ENCODE peak calls at places on chromosomes 4 and X, in five cellular contexts. A, K, Q, B and D are unnamed samples.

GRCh38 chrX:68939868-68940267 is 111.0 kb downstream of the EFNB1 start:
- ATAC-seq in A (no peak), K (no peak), Q (no peak), B (no peak), D (no peak)

GRCh38 chr4:42385534-42385933 is 11.8 kb upstream of the SHISA3 start:
- ATAC-seq in A (no peak), K (no peak), Q (no peak), B (no peak), D (no peak)

GRCh38 chr4:42282081-42282901 is 115.0 kb upstream of the SHISA3 start:
- ATAC-seq in A (peak), K (peak), Q (peak), B (peak), D (peak)

GRCh38 chr4:183960021-183960420 is 54.9 kb downstream of the STOX2 start:
- ATAC-seq in A (no peak), K (peak), Q (no peak), B (peak), D (peak)

GRCh38 chr4:80042821-80043220 is 30.2 kb downstream of the ANTXR2 start:
- ATAC-seq in A (no peak), K (no peak), Q (no peak), B (no peak), D (no peak)

GRCh38 chr4:18480342-18480741 is 458.8 kb upstream of the LCORL start:
- ATAC-seq in A (no peak), K (no peak), Q (no peak), B (no peak), D (no peak)

GRCh38 chr4:75679876-75680575 is 6.8 kb upstream of the G3BP2 start:
- ATAC-seq in A (no peak), K (no peak), Q (no peak), B (no peak), D (no peak)

GRCh38 chr4:81796790-81797528 is 325.3 kb upstream of the RASGEF1B start:
- ATAC-seq in A (peak), K (no peak), Q (no peak), B (no peak), D (no peak)

GRCh38 chr4:74203467-74203866 is 45.5 kb downstream of the MTHFD2L start:
- ATAC-seq in A (no peak), K (no peak), Q (no peak), B (no peak), D (no peak)

GRCh38 chrX:28542791-28543190 is 44.5 kb upstream of the IL1RAPL1 start:
- ATAC-seq in A (no peak), K (no peak), Q (no peak), B (no peak), D (no peak)

GRCh38 chr4:140083320-140083719 is 70.7 kb downstream of the MAML3 start:
- ATAC-seq in A (no peak), K (no peak), Q (no peak), B (no peak), D (no peak)

GRCh38 chr4:21680326-21680898 is 268.2 kb downstream of the KCNIP4 start:
- ATAC-seq in A (no peak), K (no peak), Q (no peak), B (no peak), D (no peak)

GRCh38 chr4:153205028-153205648 is 895 bp downstream of the TRIM2 start:
- ATAC-seq in A (peak), K (no peak), Q (peak), B (no peak), D (peak)

GRCh38 chrX:1398431-1399340 is 6.8 kb upstream of the SLC25A6 start:
- ATAC-seq in A (no peak), K (peak), Q (no peak), B (peak), D (no peak)